ENCODE peak calls at places on chromosomes 7 and 10, in five cellular contexts. Y is endothelial cell of umbilical vein, E is GM12878, G is K562, I is PC-9. Z is an unnamed sample.

GRCh38 chr7:153190452-153190851 is 430.9 kb downstream of the ACTR3B start:
- DNase-seq in Y (no peak), E (no peak), G (peak), I (no peak), Z (no peak)

GRCh38 chr10:34235164-34235832 is 579.8 kb downstream of the PARD3 start:
- DNase-seq in Y (no peak), E (no peak), G (no peak), I (no peak), Z (no peak)

GRCh38 chr10:119673271-119673670 is 22.1 kb downstream of the BAG3 start:
- DNase-seq in Y (no peak), E (no peak), G (no peak), I (no peak), Z (no peak)

GRCh38 chr7:127650842-127651555 is 995 bp upstream of the SND1 start:
- DNase-seq in Y (no peak), E (no peak), G (no peak), I (no peak), Z (no peak)

GRCh38 chr7:8035647-8036518 is 67.3 kb downstream of the GLCCI1 start:
- DNase-seq in Y (peak), E (peak), G (no peak), I (no peak), Z (no peak)

GRCh38 chr10:100359529-100360150 is 12.6 kb downstream of the SCD start:
- DNase-seq in Y (no peak), E (no peak), G (peak), I (no peak), Z (no peak)

GRCh38 chr10:55410415-55410885 is 609.4 kb upstream of the PCDH15 start:
- DNase-seq in Y (peak), E (no peak), G (no peak), I (no peak), Z (no peak)

GRCh38 chr10:79022565-79023488 is 45.9 kb upstream of the ZMIZ1 start:
- DNase-seq in Y (peak), E (peak), G (peak), I (no peak), Z (no peak)

GRCh38 chr10:48466611-48467240 is 138.1 kb downstream of the ARHGAP22 start:
- DNase-seq in Y (no peak), E (no peak), G (no peak), I (no peak), Z (no peak)

GRCh38 chr10:126315471-126316177 is 72.7 kb downstream of the ADAM12 start:
- DNase-seq in Y (no peak), E (no peak), G (no peak), I (no peak), Z (no peak)

GRCh38 chr10:9198611-9199010 is 1144.1 kb downstream of the GATA3 start:
- DNase-seq in Y (no peak), E (no peak), G (no peak), I (no peak), Z (no peak)

GRCh38 chr7:34842782-34843181 is 184.8 kb downstream of the NPSR1 start:
- DNase-seq in Y (no peak), E (no peak), G (no peak), I (no peak), Z (no peak)

GRCh38 chr10:97549587-97550322 is 22.8 kb upstream of the ANKRD2 start:
- DNase-seq in Y (no peak), E (no peak), G (no peak), I (no peak), Z (no peak)

GRCh38 chr7:141693082-141693481 is 8.9 kb downstream of the DENND11 start:
- DNase-seq in Y (no peak), E (no peak), G (no peak), I (no peak), Z (no peak)

GRCh38 chr7:141381794-141382453 is 169.3 kb upstream of the AGK start:
- DNase-seq in Y (no peak), E (no peak), G (no peak), I (no peak), Z (no peak)

GRCh38 chr10:80522756-80523363 is 14.8 kb upstream of the SH2D4B start:
- DNase-seq in Y (no peak), E (no peak), G (no peak), I (no peak), Z (no peak)

GRCh38 chr10:6721480-6721879 is 141.4 kb upstream of the PRKCQ start:
- DNase-seq in Y (peak), E (no peak), G (no peak), I (peak), Z (no peak)

GRCh38 chr7:56256108-56256507 is 139.9 kb upstream of the NUPR2 start:
- DNase-seq in Y (no peak), E (no peak), G (no peak), I (no peak), Z (no peak)

GRCh38 chr7:38703093-38703492 is 71.9 kb upstream of the AMPH start:
- DNase-seq in Y (no peak), E (no peak), G (no peak), I (no peak), Z (no peak)

GRCh38 chr7:70614237-70614984 is 517.5 kb upstream of the GALNT17 start:
- DNase-seq in Y (no peak), E (no peak), G (no peak), I (no peak), Z (no peak)

GRCh38 chr7:64889686-64890162 is 13.3 kb upstream of the ZNF273 start:
- DNase-seq in Y (no peak), E (no peak), G (no peak), I (no peak), Z (no peak)

GRCh38 chr7:29921404-29922010 is 68.1 kb downstream of the SCRN1 start:
- DNase-seq in Y (peak), E (peak), G (peak), I (peak), Z (peak)

GRCh38 chr7:29527709-29528108 is 35.9 kb upstream of the PRR15 start:
- DNase-seq in Y (no peak), E (no peak), G (no peak), I (peak), Z (no peak)

GRCh38 chr7:12094365-12094921 is 116.7 kb upstream of the TMEM106B start:
- DNase-seq in Y (no peak), E (no peak), G (no peak), I (no peak), Z (no peak)

GRCh38 chr7:73606801-73607691 is 17.3 kb downstream of the MLXIPL start:
- DNase-seq in Y (peak), E (no peak), G (peak), I (no peak), Z (no peak)

GRCh38 chr7:40232242-40232929 is 97.6 kb downstream of the SUGCT start:
- DNase-seq in Y (peak), E (no peak), G (no peak), I (peak), Z (peak)

GRCh38 chr10:28811639-28812349 is 134.5 kb downstream of the BAMBI start:
- DNase-seq in Y (no peak), E (no peak), G (no peak), I (no peak), Z (no peak)

GRCh38 chr7:37534893-37535610 is 86.4 kb upstream of the ELMO1 start:
- DNase-seq in Y (no peak), E (no peak), G (no peak), I (no peak), Z (no peak)

GRCh38 chr10:118798186-118798811 is 43.5 kb upstream of the CACUL1 start:
- DNase-seq in Y (no peak), E (no peak), G (no peak), I (peak), Z (no peak)

GRCh38 chr7:55020481-55020871 is 1.7 kb downstream of the EGFR start:
- DNase-seq in Y (no peak), E (no peak), G (no peak), I (peak), Z (no peak)

GRCh38 chr7:41107330-41107937 is 595.5 kb downstream of the INHBA start:
- DNase-seq in Y (peak), E (no peak), G (no peak), I (peak), Z (no peak)

GRCh38 chr7:79290841-79291497 is 162.5 kb downstream of the MAGI2 start:
- DNase-seq in Y (peak), E (no peak), G (no peak), I (no peak), Z (no peak)

GRCh38 chr10:92969151-92969550 is 91.4 kb upstream of the CYP26C1 start:
- DNase-seq in Y (peak), E (no peak), G (no peak), I (no peak), Z (no peak)

GRCh38 chr7:155069992-155070827 is at the start of gene HTR5A:
- DNase-seq in Y (peak), E (peak), G (peak), I (peak), Z (peak)

GRCh38 chr7:155073922-155074321 is 3.8 kb downstream of the HTR5A start:
- DNase-seq in Y (no peak), E (no peak), G (no peak), I (no peak), Z (no peak)

GRCh38 chr7:155071916-155072315 is 1.8 kb downstream of the HTR5A start:
- DNase-seq in Y (no peak), E (no peak), G (no peak), I (no peak), Z (no peak)

GRCh38 chr7:155066417-155066950 is 3.6 kb upstream of the HTR5A start:
- DNase-seq in Y (peak), E (no peak), G (no peak), I (no peak), Z (no peak)

DNA sequence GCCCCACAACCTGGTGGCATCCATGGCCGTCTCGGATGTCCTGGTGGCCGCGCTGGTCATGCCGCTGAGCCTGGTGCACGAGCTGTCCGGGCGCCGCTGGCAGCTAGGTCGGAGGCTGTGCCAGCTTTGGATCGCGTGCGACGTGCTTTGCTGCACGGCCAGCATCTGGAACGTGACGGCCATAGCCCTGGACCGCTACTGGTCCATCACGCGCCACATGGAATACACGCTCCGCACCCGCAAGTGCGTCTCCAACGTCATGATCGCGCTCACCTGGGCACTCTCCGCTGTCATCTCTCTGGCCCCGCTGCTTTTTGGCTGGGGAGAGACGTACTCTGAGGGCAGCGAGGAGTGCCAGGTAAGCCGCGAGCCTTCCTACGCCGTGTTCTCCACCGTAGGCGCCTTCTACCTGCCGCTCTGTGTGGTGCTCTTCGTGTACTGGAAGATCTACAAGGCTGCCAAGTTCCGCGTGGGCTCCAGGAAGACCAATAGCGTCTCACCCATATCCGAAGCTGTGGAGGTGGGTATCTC is 1.1 kb downstream of the HTR5A start:
- DNase-seq in Y (no peak), E (no peak), G (no peak), I (no peak), Z (no peak)
- TF ChIP-seq EZH2 in Y (no peak), E (no peak), G (no peak), I (no peak), Z (no peak)

GRCh38 chr10:117133273-117134083 is 4.6 kb downstream of the VAX1 start:
- DNase-seq in Y (no peak), E (no peak), G (no peak), I (no peak), Z (no peak)
- TF ChIP-seq EZH2 in Y (peak), E (no peak), G (no peak), I (no peak), Z (no peak)

GRCh38 chr7:128916643-128916915 is 6.1 kb upstream of the KCP start:
- DNase-seq in Y (no peak), E (no peak), G (no peak), I (no peak), Z (no peak)

GRCh38 chr7:128915271-128915819 is 4.8 kb upstream of the KCP start:
- DNase-seq in Y (no peak), E (no peak), G (no peak), I (no peak), Z (no peak)

GRCh38 chr7:128913856-128914565 is 3.5 kb upstream of the KCP start:
- DNase-seq in Y (no peak), E (no peak), G (no peak), I (no peak), Z (no peak)

GRCh38 chr7:128915841-128916642 is 5.5 kb upstream of the KCP start:
- DNase-seq in Y (no peak), E (no peak), G (no peak), I (no peak), Z (no peak)

GRCh38 chr7:128914566-128915151 is 4.2 kb upstream of the KCP start:
- DNase-seq in Y (no peak), E (no peak), G (no peak), I (no peak), Z (no peak)
- TF ChIP-seq EZH2 in Y (no peak), E (no peak), G (peak), I (no peak), Z (no peak)

GRCh38 chr7:157021071-157021891 is 10.8 kb upstream of the MNX1 start:
- DNase-seq in Y (no peak), E (no peak), G (no peak), I (no peak), Z (no peak)
- TF ChIP-seq EZH2 in Y (peak), E (no peak), G (no peak), I (no peak), Z (no peak)

DNA sequence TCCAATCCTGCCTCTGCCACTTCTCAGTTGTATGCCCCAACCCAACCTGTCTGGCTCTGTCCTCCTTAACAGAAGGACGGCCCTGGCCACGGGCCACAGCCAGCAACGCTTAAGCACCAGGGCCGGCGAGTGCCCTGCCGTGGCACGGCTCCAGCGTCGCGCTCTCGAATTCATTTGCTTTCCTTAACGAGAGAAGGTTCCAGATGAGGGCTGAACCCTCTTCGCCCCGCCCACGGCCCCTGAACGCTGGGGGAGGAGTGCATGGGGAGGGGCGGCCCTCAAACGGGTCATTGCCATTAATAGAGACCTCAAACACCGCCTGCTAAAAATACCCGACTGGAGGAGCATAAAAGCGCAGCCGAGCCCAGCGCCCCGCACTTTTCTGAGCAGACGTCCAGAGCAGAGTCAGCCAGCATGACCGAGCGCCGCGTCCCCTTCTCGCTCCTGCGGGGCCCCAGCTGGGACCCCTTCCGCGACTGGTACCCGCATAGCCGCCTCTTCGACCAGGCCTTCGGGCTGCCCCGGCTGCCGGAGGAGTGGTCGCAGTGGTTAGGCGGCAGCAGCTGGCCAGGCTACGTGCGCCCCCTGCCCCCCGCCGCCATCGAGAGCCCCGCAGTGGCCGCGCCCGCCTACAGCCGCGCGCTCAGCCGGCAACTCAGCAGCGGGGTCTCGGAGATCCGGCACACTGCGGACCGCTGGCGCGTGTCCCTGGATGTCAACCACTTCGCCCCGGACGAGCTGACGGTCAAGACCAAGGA is at the start of gene HSPB1:
- DNase-seq in Y (peak), E (peak), G (peak), I (peak), Z (no peak)
- TF ChIP-seq EZH2 in Y (no peak), E (no peak), G (no peak), I (no peak), Z (no peak)

GRCh38 chr7:27205325-27206280 is 5.7 kb upstream of the HOXA13 start:
- DNase-seq in Y (no peak), E (no peak), G (no peak), I (no peak), Z (no peak)

GRCh38 chr7:27203378-27203953 is 3.6 kb upstream of the HOXA13 start:
- DNase-seq in Y (no peak), E (no peak), G (no peak), I (no peak), Z (no peak)

GRCh38 chr7:27202741-27203134 is 2.8 kb upstream of the HOXA13 start:
- DNase-seq in Y (no peak), E (no peak), G (no peak), I (no peak), Z (no peak)

GRCh38 chr7:27204851-27205322 is 5.0 kb upstream of the HOXA13 start:
- DNase-seq in Y (no peak), E (no peak), G (no peak), I (no peak), Z (no peak)

DNA sequence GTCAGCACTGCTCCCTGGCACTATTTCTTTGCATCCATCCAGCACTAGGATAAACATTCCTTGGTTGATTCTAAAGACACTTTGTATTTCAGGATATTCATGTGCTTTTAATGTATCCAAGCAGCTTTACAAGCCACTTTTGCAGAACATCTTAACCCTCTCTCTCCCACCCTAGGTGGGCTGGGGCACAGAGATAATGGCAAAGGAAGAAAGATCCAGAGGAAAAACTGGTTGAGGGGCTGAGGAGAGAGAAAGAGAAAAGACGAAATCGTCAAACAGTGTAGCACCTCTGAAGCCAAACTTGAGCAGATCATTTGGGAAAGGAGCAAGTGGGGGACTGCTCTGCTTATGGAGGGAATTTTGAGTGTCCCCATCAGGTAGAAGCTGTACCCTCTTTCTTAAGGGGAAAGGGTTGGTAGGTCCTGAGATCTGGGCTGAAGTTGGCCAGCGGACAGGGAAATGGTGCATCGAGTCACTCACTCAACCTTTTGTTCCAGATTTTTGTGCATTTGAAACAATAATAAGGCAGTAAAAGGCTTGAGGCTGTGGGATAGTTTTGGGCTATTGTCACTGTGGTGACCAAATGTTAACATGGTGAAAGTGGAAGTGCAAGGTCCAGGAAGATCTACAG is 4.2 kb upstream of the HOXA13 start:
- DNase-seq in Y (no peak), E (no peak), G (no peak), I (no peak), Z (no peak)
- TF ChIP-seq EZH2 in Y (no peak), E (no peak), G (no peak), I (no peak), Z (no peak)